ENCODE peak calls at places on chromosomes 5 and 9, in five cellular contexts. B, N, I, L and A are unnamed samples.
A peak's percentile ranks its signal among the peaks of the same experiment; 100 is the strongest.

GRCh38 chr9:100167176-100167575 is 68.1 kb downstream of the INVS start:
- DNase-seq in B (no peak), N (no peak), I (no peak), L (no peak), A (no peak)

GRCh38 chr5:136926073-136926472 is 560.7 kb upstream of the TRPC7 start:
- DNase-seq in B (no peak), N (no peak), I (no peak), L (no peak), A (no peak)

GRCh38 chr5:136686192-136686872 is 321.0 kb upstream of the TRPC7 start:
- DNase-seq in B (peak; percentile 6), N (no peak), I (no peak), L (no peak), A (no peak)

GRCh38 chr5:87536365-87536764 is 123.6 kb upstream of the CCNH start:
- DNase-seq in B (no peak), N (no peak), I (no peak), L (no peak), A (no peak)

GRCh38 chr9:82021198-82021597 is 32.6 kb downstream of the SPATA31D1 start:
- DNase-seq in B (no peak), N (no peak), I (peak; percentile 25), L (peak; percentile 81), A (no peak)

GRCh38 chr5:9283021-9283420 is 262.9 kb downstream of the SEMA5A start:
- DNase-seq in B (no peak), N (no peak), I (no peak), L (no peak), A (no peak)

GRCh38 chr5:165525268-165525667 is 2019.8 kb downstream of the MAT2B start:
- DNase-seq in B (no peak), N (no peak), I (no peak), L (no peak), A (no peak)

GRCh38 chr5:96262105-96262504 is 170.9 kb downstream of the PCSK1 start:
- DNase-seq in B (no peak), N (no peak), I (no peak), L (no peak), A (no peak)

GRCh38 chr5:77396017-77396416 is 96.1 kb downstream of the WDR41 start:
- DNase-seq in B (no peak), N (no peak), I (no peak), L (no peak), A (no peak)

GRCh38 chr5:68953151-68953884 is 140.5 kb upstream of the SLC30A5 start:
- DNase-seq in B (no peak), N (no peak), I (no peak), L (no peak), A (no peak)
- H3K4me3 ChIP-seq in B (no peak overlapping the region), N (no peak overlapping the region), I (no peak overlapping the region), L (no peak overlapping the region), A (no peak overlapping the region)

GRCh38 chr5:57386958-57387357 is 95.7 kb downstream of the ACTBL2 start:
- DNase-seq in B (no peak), N (no peak), I (no peak), L (no peak), A (no peak)

GRCh38 chr5:57382665-57383064 is 99.9 kb downstream of the ACTBL2 start:
- DNase-seq in B (no peak), N (no peak), I (no peak), L (no peak), A (no peak)

GRCh38 chr5:57383093-57383861 is 99.3 kb downstream of the ACTBL2 start:
- DNase-seq in B (no peak), N (no peak), I (peak; percentile 33), L (no peak), A (no peak)
- TF ChIP-seq CTCF in B (no peak), N (no peak), I (peak; percentile 13), L (no peak), A (no peak)

DNA sequence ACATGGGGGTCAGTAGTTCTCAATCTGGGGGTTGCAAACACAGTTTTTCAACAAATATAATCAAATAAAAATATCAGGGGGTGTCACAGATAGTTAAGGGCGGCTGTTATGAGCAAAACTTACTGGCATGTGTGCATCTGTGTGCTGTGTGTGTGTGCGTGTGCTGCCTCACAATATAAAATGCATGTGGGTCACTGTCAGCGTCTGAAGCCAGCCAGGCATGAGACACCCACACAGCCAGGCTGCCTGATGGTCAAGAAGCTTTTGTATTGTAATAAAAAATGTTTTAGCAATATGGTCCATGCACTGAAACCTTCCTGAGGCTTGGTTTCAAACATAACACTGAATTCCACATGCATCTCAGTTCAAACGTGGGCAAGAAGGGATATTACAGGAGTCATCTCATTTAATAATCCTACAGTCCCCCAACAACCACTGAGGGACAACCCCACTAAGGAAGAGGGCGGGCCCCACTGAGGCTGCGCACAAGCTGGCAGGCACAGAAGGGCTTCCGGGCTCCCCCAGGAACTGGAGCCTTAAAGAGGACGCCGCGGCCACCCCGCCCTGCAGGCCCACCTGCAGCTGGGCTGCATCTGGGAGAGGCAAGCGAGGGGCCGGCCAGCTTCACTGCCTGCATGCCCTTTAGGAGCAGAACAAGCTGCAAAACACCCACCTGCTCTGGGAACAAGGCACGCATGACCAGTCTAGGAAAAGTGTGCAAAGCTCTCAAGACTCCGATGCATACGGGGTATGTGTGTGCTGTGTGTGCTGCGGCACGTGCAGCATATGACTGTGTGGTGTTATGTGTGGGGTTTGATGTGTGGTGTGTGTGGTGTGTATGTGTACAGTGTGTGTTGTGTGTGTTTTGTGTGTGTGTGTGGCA is 14.1 kb downstream of the SEMA4D start:
- DNase-seq in B (no peak), N (peak; percentile 43), I (no peak), L (no peak), A (no peak)
- TF ChIP-seq POLR2A in B (no peak), N (no peak), I (no peak), L (no peak), A (no peak)

DNA sequence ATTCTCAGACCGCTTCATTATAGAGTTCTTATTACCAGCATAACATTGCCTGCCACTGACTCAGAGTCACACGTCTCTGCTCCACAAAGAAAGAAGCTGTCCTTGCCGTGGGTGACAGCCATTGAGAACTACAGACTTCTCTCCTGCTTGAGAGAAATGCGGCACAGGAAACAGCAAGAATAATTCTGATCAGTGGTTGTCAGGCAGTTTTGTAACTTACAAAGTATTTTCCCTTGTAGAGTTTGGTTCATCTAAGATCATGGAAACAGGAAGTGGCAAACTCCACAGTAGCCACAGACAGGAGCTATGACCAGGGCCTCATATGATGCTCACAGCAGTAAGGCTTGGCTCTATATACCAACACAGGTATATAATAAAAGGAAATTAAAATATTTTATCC is 47.1 kb downstream of the KCNV2 start:
- DNase-seq in B (no peak), N (no peak), I (no peak), L (no peak), A (no peak)
- H3K4me3 ChIP-seq in B (no peak overlapping the region), N (no peak overlapping the region), I (no peak overlapping the region), L (no peak overlapping the region), A (no peak overlapping the region)